ENCODE peak calls at places on chromosome 22, in five cellular contexts. R is A172; C is GM19239; Y is pancreas; S is CD8-positive, alpha-beta memory T cell. J is an unnamed sample.

GRCh38 chr22:49869855-49870712 is 16.4 kb downstream of the ZBED4 start:
- DNase-seq in R (no peak), C (no peak), Y (no peak), S (peak), J (no peak)

GRCh38 chr22:46815896-46816721 is 53.7 kb downstream of the TBC1D22A start:
- DNase-seq in R (peak), C (no peak), Y (no peak), S (no peak), J (no peak)

GRCh38 chr22:43206515-43207161 is 19.7 kb upstream of the TTLL12 start:
- DNase-seq in R (no peak), C (no peak), Y (no peak), S (no peak), J (no peak)

GRCh38 chr22:36419912-36420882 is 32.4 kb upstream of the MYH9 start:
- DNase-seq in R (no peak), C (no peak), Y (no peak), S (no peak), J (no peak)

GRCh38 chr22:24302591-24302990 is 32.0 kb downstream of the SPECC1L start:
- DNase-seq in R (no peak), C (no peak), Y (no peak), S (no peak), J (peak)

GRCh38 chr22:29780781-29781676 is 13.9 kb downstream of the UQCR10 start:
- DNase-seq in R (peak), C (no peak), Y (no peak), S (no peak), J (no peak)

GRCh38 chr22:28105988-28106387 is 186.9 kb upstream of the PITPNB start:
- DNase-seq in R (no peak), C (no peak), Y (no peak), S (no peak), J (no peak)

GRCh38 chr22:45923812-45924211 is 53.1 kb downstream of the WNT7B start:
- DNase-seq in R (no peak), C (no peak), Y (peak), S (no peak), J (no peak)

GRCh38 chr22:45867118-45867905 is 109.7 kb downstream of the WNT7B start:
- DNase-seq in R (no peak), C (no peak), Y (no peak), S (no peak), J (no peak)

GRCh38 chr22:46233231-46233630 is 16.9 kb downstream of the CDPF1 start:
- DNase-seq in R (peak), C (no peak), Y (peak), S (no peak), J (no peak)

GRCh38 chr22:31344369-31345330 is 1.5 kb downstream of the PATZ1 start:
- DNase-seq in R (no peak), C (no peak), Y (peak), S (peak), J (peak)

GRCh38 chr22:46036558-46037408 is 59.8 kb upstream of the WNT7B start:
- DNase-seq in R (no peak), C (no peak), Y (peak), S (peak), J (peak)

GRCh38 chr22:24325105-24325757 is 54.6 kb downstream of the SPECC1L start:
- DNase-seq in R (peak), C (peak), Y (no peak), S (no peak), J (peak)

GRCh38 chr22:28023036-28023435 is 104.0 kb upstream of the PITPNB start:
- DNase-seq in R (no peak), C (no peak), Y (no peak), S (no peak), J (no peak)

GRCh38 chr22:35726933-35727332 is 9.3 kb downstream of the APOL5 start:
- DNase-seq in R (no peak), C (no peak), Y (no peak), S (no peak), J (no peak)

GRCh38 chr22:30265851-30266444 is 703 bp downstream of the OSM start:
- DNase-seq in R (no peak), C (no peak), Y (no peak), S (peak), J (no peak)

GRCh38 chr22:30277547-30278344 is 11.1 kb upstream of the OSM start:
- DNase-seq in R (peak), C (no peak), Y (no peak), S (no peak), J (no peak)

GRCh38 chr22:22546490-22546889 is 12.6 kb downstream of the PRAME start:
- DNase-seq in R (no peak), C (no peak), Y (no peak), S (no peak), J (no peak)

GRCh38 chr22:49548356-49549202 is 279.1 kb downstream of the BRD1 start:
- DNase-seq in R (no peak), C (no peak), Y (no peak), S (no peak), J (no peak)

GRCh38 chr22:29782061-29782845 is 15.1 kb downstream of the UQCR10 start:
- DNase-seq in R (peak), C (no peak), Y (peak), S (no peak), J (peak)

GRCh38 chr22:43376765-43377485 is 33.8 kb upstream of the SCUBE1 start:
- DNase-seq in R (no peak), C (peak), Y (no peak), S (peak), J (no peak)

GRCh38 chr22:47175761-47176359 is 413.4 kb downstream of the TBC1D22A start:
- DNase-seq in R (no peak), C (no peak), Y (no peak), S (peak), J (no peak)

GRCh38 chr22:38423512-38424503 is 31.2 kb downstream of the KCNJ4 start:
- DNase-seq in R (no peak), C (no peak), Y (no peak), S (no peak), J (no peak)

GRCh38 chr22:20549232-20549841 is 41.9 kb downstream of the MED15 start:
- DNase-seq in R (peak), C (no peak), Y (no peak), S (peak), J (no peak)

GRCh38 chr22:19871845-19872778 is 17.4 kb upstream of the GNB1L start:
- DNase-seq in R (no peak), C (no peak), Y (no peak), S (no peak), J (no peak)

GRCh38 chr22:37731804-37732471 is 35.1 kb downstream of the TRIOBP start:
- DNase-seq in R (no peak), C (peak), Y (no peak), S (no peak), J (no peak)

J was measured in prostate gland.